ENCODE peak calls at places on chromosome X, in ten cellular contexts. One of them, this sample, is unnamed.

GRCh38 chrX:47637546-47638195 is 7.9 kb upstream of the CFP start:
- DNase-seq in NCI-H1930: no peak
- DNase-seq in hepatic stellate cell: no peak
- DNase-seq in left colon: peak; percentile 39
- DNase-seq in GOT3: no peak
- DNase-seq in NCI-H774: no peak
- DNase-seq in left cardiac atrium: peak; percentile 66
- DNase-seq in epithelial cell of esophagus: peak; percentile 73
- DNase-seq in dorsolateral prefrontal cortex: peak; percentile 65
- DNase-seq in T-cell: peak; percentile 8
- DNase-seq in this sample: peak; percentile 25

GRCh38 chrX:32408389-32408788 is 803.0 kb downstream of the DMD start:
- DNase-seq in NCI-H1930: no peak
- DNase-seq in hepatic stellate cell: no peak
- DNase-seq in left colon: no peak
- DNase-seq in GOT3: no peak
- DNase-seq in NCI-H774: no peak
- DNase-seq in left cardiac atrium: no peak
- DNase-seq in epithelial cell of esophagus: peak; percentile 2
- DNase-seq in dorsolateral prefrontal cortex: no peak
- DNase-seq in T-cell: no peak
- DNase-seq in this sample: no peak

GRCh38 chrX:107574054-107574683 is 54.1 kb upstream of the PRPS1 start:
- DNase-seq in NCI-H1930: no peak
- DNase-seq in hepatic stellate cell: no peak
- DNase-seq in left colon: no peak
- DNase-seq in GOT3: no peak
- DNase-seq in NCI-H774: no peak
- DNase-seq in left cardiac atrium: no peak
- DNase-seq in epithelial cell of esophagus: peak; percentile 74
- DNase-seq in dorsolateral prefrontal cortex: no peak
- DNase-seq in T-cell: no peak
- DNase-seq in this sample: no peak

GRCh38 chrX:39381446-39381845 is 580.2 kb downstream of the MID1IP1 start:
- DNase-seq in NCI-H1930: no peak
- DNase-seq in hepatic stellate cell: no peak
- DNase-seq in left colon: no peak
- DNase-seq in GOT3: no peak
- DNase-seq in NCI-H774: no peak
- DNase-seq in left cardiac atrium: no peak
- DNase-seq in epithelial cell of esophagus: no peak
- DNase-seq in dorsolateral prefrontal cortex: no peak
- DNase-seq in T-cell: no peak
- DNase-seq in this sample: no peak

GRCh38 chrX:57447856-57448255 is 144.0 kb upstream of the ZXDB start:
- DNase-seq in NCI-H1930: no peak
- DNase-seq in hepatic stellate cell: no peak
- DNase-seq in left colon: no peak
- DNase-seq in GOT3: no peak
- DNase-seq in NCI-H774: no peak
- DNase-seq in left cardiac atrium: no peak
- DNase-seq in epithelial cell of esophagus: peak; percentile 1
- DNase-seq in dorsolateral prefrontal cortex: no peak
- DNase-seq in T-cell: no peak
- DNase-seq in this sample: no peak

GRCh38 chrX:68681443-68681941 is 34.0 kb downstream of the STARD8 start:
- DNase-seq in NCI-H1930: no peak
- DNase-seq in hepatic stellate cell: peak; percentile 32
- DNase-seq in left colon: no peak
- DNase-seq in GOT3: peak; percentile 9
- DNase-seq in NCI-H774: no peak
- DNase-seq in left cardiac atrium: no peak
- DNase-seq in epithelial cell of esophagus: no peak
- DNase-seq in dorsolateral prefrontal cortex: no peak
- DNase-seq in T-cell: no peak
- DNase-seq in this sample: no peak

GRCh38 chrX:132837126-132837525 is 121.3 kb downstream of the HS6ST2 start:
- DNase-seq in NCI-H1930: no peak
- DNase-seq in hepatic stellate cell: no peak
- DNase-seq in left colon: no peak
- DNase-seq in GOT3: no peak
- DNase-seq in NCI-H774: no peak
- DNase-seq in left cardiac atrium: no peak
- DNase-seq in epithelial cell of esophagus: peak; percentile 57
- DNase-seq in dorsolateral prefrontal cortex: no peak
- DNase-seq in T-cell: no peak
- DNase-seq in this sample: no peak

GRCh38 chrX:8237718-8238117 is 66.7 kb upstream of the VCX2 start:
- DNase-seq in NCI-H1930: no peak
- DNase-seq in hepatic stellate cell: no peak
- DNase-seq in left colon: no peak
- DNase-seq in GOT3: no peak
- DNase-seq in NCI-H774: no peak
- DNase-seq in left cardiac atrium: no peak
- DNase-seq in epithelial cell of esophagus: no peak
- DNase-seq in dorsolateral prefrontal cortex: no peak
- DNase-seq in T-cell: no peak
- DNase-seq in this sample: no peak

GRCh38 chrX:93259029-93259428 is 414.3 kb downstream of the NAP1L3 start:
- DNase-seq in NCI-H1930: no peak
- DNase-seq in hepatic stellate cell: no peak
- DNase-seq in left colon: no peak
- DNase-seq in GOT3: no peak
- DNase-seq in NCI-H774: no peak
- DNase-seq in left cardiac atrium: no peak
- DNase-seq in epithelial cell of esophagus: no peak
- DNase-seq in dorsolateral prefrontal cortex: no peak
- DNase-seq in T-cell: no peak
- DNase-seq in this sample: no peak

GRCh38 chrX:44568196-44568595 is 25.5 kb upstream of the FUNDC1 start:
- DNase-seq in NCI-H1930: no peak
- DNase-seq in hepatic stellate cell: no peak
- DNase-seq in left colon: no peak
- DNase-seq in GOT3: no peak
- DNase-seq in NCI-H774: no peak
- DNase-seq in left cardiac atrium: no peak
- DNase-seq in epithelial cell of esophagus: no peak
- DNase-seq in dorsolateral prefrontal cortex: no peak
- DNase-seq in T-cell: no peak
- DNase-seq in this sample: no peak

GRCh38 chrX:104370089-104370488 is 115.4 kb upstream of the ESX1 start:
- DNase-seq in NCI-H1930: no peak
- DNase-seq in hepatic stellate cell: no peak
- DNase-seq in left colon: peak; percentile 12
- DNase-seq in GOT3: no peak
- DNase-seq in NCI-H774: no peak
- DNase-seq in left cardiac atrium: no peak
- DNase-seq in epithelial cell of esophagus: peak; percentile 78
- DNase-seq in dorsolateral prefrontal cortex: no peak
- DNase-seq in T-cell: no peak
- DNase-seq in this sample: peak; percentile 8

GRCh38 chrX:11665144-11666040 is at the start of gene ARHGAP6:
- DNase-seq in NCI-H1930: no peak
- DNase-seq in hepatic stellate cell: peak; percentile 35
- DNase-seq in left colon: peak; percentile 10
- DNase-seq in GOT3: peak; percentile 32
- DNase-seq in NCI-H774: no peak
- DNase-seq in left cardiac atrium: no peak
- DNase-seq in epithelial cell of esophagus: peak; percentile 34
- DNase-seq in dorsolateral prefrontal cortex: no peak
- DNase-seq in T-cell: no peak
- DNase-seq in this sample: no peak

This sample was measured in C1 segment of cervical spinal cord.